ENCODE peak calls at places on chromosome 1, in four cellular contexts. Y is GM12878, R is WTC11, D is H1. E is an unnamed sample.

GRCh38 chr1:110308247-110308646 is 30.9 kb upstream of the RBM15 start:
- DNase-seq in Y (no peak), R (no peak), D (no peak), E (no peak)

GRCh38 chr1:196193891-196194559 is 414.2 kb downstream of the KCNT2 start:
- DNase-seq in Y (no peak), R (no peak), D (no peak), E (no peak)

GRCh38 chr1:10795305-10796021 is 983 bp downstream of the CASZ1 start:
- DNase-seq in Y (no peak), R (peak), D (no peak), E (no peak)

GRCh38 chr1:62530516-62531154 is 66.7 kb upstream of the ANGPTL3 start:
- DNase-seq in Y (no peak), R (peak), D (peak), E (peak)

GRCh38 chr1:21568006-21568746 is 59.0 kb downstream of the ALPL start:
- DNase-seq in Y (no peak), R (no peak), D (no peak), E (no peak)

GRCh38 chr1:216723274-216723780 is at the start of gene ESRRG:
- DNase-seq in Y (no peak), R (peak), D (peak), E (peak)

GRCh38 chr1:77126309-77126708 is 92.9 kb downstream of the PIGK start:
- DNase-seq in Y (no peak), R (peak), D (no peak), E (peak)

GRCh38 chr1:154481058-154481457 is 21.0 kb upstream of the TDRD10 start:
- DNase-seq in Y (no peak), R (no peak), D (no peak), E (no peak)

GRCh38 chr1:66388918-66389317 is 145.0 kb upstream of the SGIP1 start:
- DNase-seq in Y (no peak), R (no peak), D (no peak), E (no peak)

GRCh38 chr1:114118351-114118990 is 35.2 kb downstream of the SYT6 start:
- DNase-seq in Y (no peak), R (peak), D (no peak), E (no peak)

GRCh38 chr1:58870298-58870676 is 86.4 kb upstream of the JUN start:
- DNase-seq in Y (no peak), R (no peak), D (no peak), E (no peak)

DNA sequence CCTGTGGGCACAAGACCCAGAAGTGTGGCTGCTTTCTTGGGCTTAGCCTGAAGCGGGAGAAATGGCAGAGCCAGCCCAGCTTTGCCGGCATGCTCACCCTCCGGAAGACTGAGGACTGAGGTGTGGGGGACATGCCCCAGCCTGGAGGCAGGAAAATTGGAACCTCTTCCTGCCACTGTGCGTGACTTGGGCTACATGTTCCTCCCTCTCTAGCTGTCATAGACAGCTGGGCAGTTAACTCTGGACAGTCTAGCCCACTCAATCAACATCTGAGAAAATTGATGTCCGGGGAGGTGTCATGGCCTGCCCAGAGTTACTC is 59.8 kb downstream of the UBE2T start:
- DNase-seq in Y (no peak), R (no peak), D (no peak), E (no peak)
- TF ChIP-seq SP1 in Y (no peak), R (no peak), D (no peak), E (no peak)

GRCh38 chr1:38607526-38607925 is 252.0 kb downstream of the RRAGC start:
- DNase-seq in Y (no peak), R (no peak), D (no peak), E (no peak)
- TF ChIP-seq SP1 in Y (no peak), R (no peak), D (no peak), E (no peak)

GRCh38 chr1:224565186-224565585 is 50.9 kb upstream of the CNIH3 start:
- DNase-seq in Y (no peak), R (no peak), D (no peak), E (no peak)
- TF ChIP-seq SP1 in Y (no peak), R (no peak), D (no peak), E (no peak)

GRCh38 chr1:226408285-226409184 is 642 bp upstream of the PARP1 start:
- DNase-seq in Y (no peak), R (no peak), D (no peak), E (no peak)
- TF ChIP-seq SP1 in Y (no peak), R (no peak), D (no peak), E (no peak)

DNA sequence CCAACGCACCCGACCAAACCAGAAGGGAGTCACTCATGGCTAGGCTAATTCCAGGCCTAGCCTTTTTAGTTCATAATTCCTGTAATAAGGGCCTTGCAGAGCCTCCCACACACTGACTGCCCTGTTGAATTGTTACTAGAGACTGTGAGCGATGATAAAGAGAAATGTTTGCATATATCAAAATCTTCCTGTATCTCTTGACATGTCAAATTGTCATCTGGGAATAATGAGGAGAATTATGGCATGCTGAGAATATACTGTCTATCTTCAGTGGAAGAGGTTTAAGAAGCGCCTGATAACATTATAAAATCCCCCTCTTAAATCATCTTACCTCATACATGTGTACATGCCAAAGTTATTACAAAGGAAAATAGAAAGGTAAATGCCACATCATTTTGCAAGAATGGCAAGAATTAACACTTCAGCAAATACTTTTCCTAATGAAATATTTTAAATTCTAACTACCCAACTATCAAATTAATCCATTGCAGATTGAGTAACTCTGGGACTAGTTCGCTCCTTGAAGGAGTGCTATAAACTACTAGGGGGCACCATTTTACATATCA is 144.1 kb downstream of the CENPF start:
- DNase-seq in Y (no peak), R (no peak), D (no peak), E (no peak)
- TF ChIP-seq SP1 in Y (no peak), R (no peak), D (no peak), E (no peak)

GRCh38 chr1:204319462-204319861 is 40.3 kb downstream of the PLEKHA6 start:
- DNase-seq in Y (no peak), R (no peak), D (no peak), E (no peak)

GRCh38 chr1:204319027-204319426 is 40.7 kb downstream of the PLEKHA6 start:
- DNase-seq in Y (no peak), R (no peak), D (no peak), E (no peak)

GRCh38 chr1:204321051-204321450 is 38.7 kb downstream of the PLEKHA6 start:
- DNase-seq in Y (no peak), R (no peak), D (no peak), E (no peak)

GRCh38 chr1:204321665-204322064 is 38.1 kb downstream of the PLEKHA6 start:
- DNase-seq in Y (no peak), R (no peak), D (no peak), E (no peak)

GRCh38 chr1:204320413-204320812 is 39.3 kb downstream of the PLEKHA6 start:
- DNase-seq in Y (no peak), R (no peak), D (no peak), E (no peak)
- TF ChIP-seq SP1 in Y (no peak), R (no peak), D (no peak), E (no peak)

DNA sequence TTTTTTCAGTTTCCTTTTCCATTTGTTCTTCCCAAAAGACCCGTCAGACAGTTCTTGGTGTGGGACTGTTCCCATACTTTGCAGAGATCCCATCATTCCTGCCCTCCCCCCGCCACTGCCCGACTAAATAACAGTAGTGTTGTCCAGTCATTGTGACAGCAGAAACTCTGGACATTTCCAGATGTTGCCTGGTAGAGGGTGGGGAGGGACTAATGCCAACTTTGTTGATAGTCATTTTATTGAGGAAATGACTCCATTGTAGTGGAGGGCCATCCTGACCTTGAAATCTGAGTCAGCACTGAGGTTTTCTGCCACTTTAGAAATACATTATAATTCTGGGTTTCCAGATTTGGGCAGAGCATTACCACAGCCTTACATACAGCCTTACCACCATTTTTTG is 85.4 kb downstream of the CEP350 start:
- DNase-seq in Y (no peak), R (no peak), D (no peak), E (no peak)
- TF ChIP-seq SP1 in Y (no peak), R (no peak), D (no peak), E (no peak)

GRCh38 chr1:205225901-205226765 is 1.6 kb upstream of the TMCC2 start:
- DNase-seq in Y (no peak), R (no peak), D (no peak), E (no peak)
- TF ChIP-seq SP1 in Y (no peak), R (no peak), D (no peak), E (no peak)

E was measured in HEK293T.